ENCODE peak calls at places on chromosomes 1 and 21, in seven cellular contexts. D is esophagus muscularis mucosa; A is effector memory CD4-positive, alpha-beta T cell; C is OCI-LY7; I is Panc1; Q is GM12878; V is kidney epithelial cell. J is an unnamed sample.

GRCh38 chr1:99438656-99439055 is 174.4 kb downstream of the PLPPR4 start:
- DNase-seq in D (no peak), A (no peak), C (no peak), I (no peak), Q (no peak), V (no peak), J (peak)

GRCh38 chr1:212529211-212529731 is 79.3 kb upstream of the ATF3 start:
- DNase-seq in D (no peak), A (no peak), C (no peak), I (no peak), Q (no peak), V (no peak), J (peak)

GRCh38 chr1:227892930-227893695 is 54.6 kb downstream of the WNT9A start:
- DNase-seq in D (no peak), A (no peak), C (no peak), I (no peak), Q (no peak), V (no peak), J (no peak)

GRCh38 chr1:34199927-34200326 is 23.2 kb downstream of the C1orf94 start:
- DNase-seq in D (no peak), A (no peak), C (no peak), I (no peak), Q (no peak), V (peak), J (no peak)

GRCh38 chr1:64664287-64664686 is 80.6 kb upstream of the RAVER2 start:
- DNase-seq in D (no peak), A (no peak), C (no peak), I (no peak), Q (no peak), V (no peak), J (no peak)

GRCh38 chr1:210298296-210298695 is 30.4 kb upstream of the HHAT start:
- DNase-seq in D (no peak), A (no peak), C (no peak), I (no peak), Q (no peak), V (no peak), J (no peak)

GRCh38 chr21:42745511-42746239 is 92.3 kb downstream of the PDE9A start:
- DNase-seq in D (no peak), A (no peak), C (no peak), I (no peak), Q (no peak), V (no peak), J (no peak)

GRCh38 chr1:203650012-203650836 is 23.6 kb downstream of the ATP2B4 start:
- DNase-seq in D (no peak), A (peak), C (peak), I (no peak), Q (no peak), V (no peak), J (peak)

GRCh38 chr1:156284112-156284511 is at the start of gene TMEM79:
- DNase-seq in D (no peak), A (no peak), C (no peak), I (no peak), Q (no peak), V (no peak), J (no peak)

GRCh38 chr1:109719337-109719837 is 7.3 kb downstream of the GSTM5 start:
- DNase-seq in D (peak), A (no peak), C (no peak), I (no peak), Q (peak), V (no peak), J (peak)

GRCh38 chr1:160978510-160978927 is 23.9 kb upstream of the ITLN2 start:
- DNase-seq in D (no peak), A (no peak), C (no peak), I (no peak), Q (no peak), V (no peak), J (no peak)

GRCh38 chr1:69700770-69701169 is 133.0 kb downstream of the LRRC7 start:
- DNase-seq in D (no peak), A (no peak), C (no peak), I (no peak), Q (no peak), V (no peak), J (peak)

GRCh38 chr1:109425902-109426277 is 358 bp downstream of the PSMA5 start:
- DNase-seq in D (peak), A (peak), C (peak), I (peak), Q (no peak), V (peak), J (peak)

GRCh38 chr21:37639756-37640155 is 273.2 kb downstream of the DYRK1A start:
- DNase-seq in D (peak), A (no peak), C (no peak), I (no peak), Q (no peak), V (no peak), J (no peak)
- H3K4me3 ChIP-seq in D (no peak), A (no peak), C (no peak), I (no peak), Q (no peak), V (no peak), J (no peak)

GRCh38 chr1:235461954-235462353 is 42.3 kb downstream of the B3GALNT2 start:
- DNase-seq in D (no peak), A (no peak), C (no peak), I (no peak), Q (no peak), V (no peak), J (no peak)
- H3K4me3 ChIP-seq in D (no peak), A (no peak), C (no peak), I (no peak), Q (no peak), V (no peak), J (no peak)

GRCh38 chr1:101929343-101929742 is 67.4 kb downstream of the OLFM3 start:
- DNase-seq in D (no peak), A (no peak), C (no peak), I (no peak), Q (no peak), V (no peak), J (no peak)
- H3K4me3 ChIP-seq in D (no peak), A (no peak), C (no peak), I (no peak), Q (no peak), V (no peak), J (no peak)

GRCh38 chr1:154586641-154587040 is 19.1 kb downstream of the CHRNB2 start:
- DNase-seq in D (no peak), A (no peak), C (no peak), I (no peak), Q (no peak), V (no peak), J (no peak)

GRCh38 chr1:154583691-154584212 is 16.2 kb downstream of the CHRNB2 start:
- DNase-seq in D (no peak), A (no peak), C (no peak), I (no peak), Q (no peak), V (no peak), J (peak)

GRCh38 chr1:154582885-154583284 is 15.3 kb downstream of the CHRNB2 start:
- DNase-seq in D (no peak), A (no peak), C (no peak), I (no peak), Q (no peak), V (no peak), J (no peak)

GRCh38 chr1:154586231-154586630 is 18.7 kb downstream of the CHRNB2 start:
- DNase-seq in D (no peak), A (no peak), C (no peak), I (no peak), Q (no peak), V (no peak), J (no peak)

DNA sequence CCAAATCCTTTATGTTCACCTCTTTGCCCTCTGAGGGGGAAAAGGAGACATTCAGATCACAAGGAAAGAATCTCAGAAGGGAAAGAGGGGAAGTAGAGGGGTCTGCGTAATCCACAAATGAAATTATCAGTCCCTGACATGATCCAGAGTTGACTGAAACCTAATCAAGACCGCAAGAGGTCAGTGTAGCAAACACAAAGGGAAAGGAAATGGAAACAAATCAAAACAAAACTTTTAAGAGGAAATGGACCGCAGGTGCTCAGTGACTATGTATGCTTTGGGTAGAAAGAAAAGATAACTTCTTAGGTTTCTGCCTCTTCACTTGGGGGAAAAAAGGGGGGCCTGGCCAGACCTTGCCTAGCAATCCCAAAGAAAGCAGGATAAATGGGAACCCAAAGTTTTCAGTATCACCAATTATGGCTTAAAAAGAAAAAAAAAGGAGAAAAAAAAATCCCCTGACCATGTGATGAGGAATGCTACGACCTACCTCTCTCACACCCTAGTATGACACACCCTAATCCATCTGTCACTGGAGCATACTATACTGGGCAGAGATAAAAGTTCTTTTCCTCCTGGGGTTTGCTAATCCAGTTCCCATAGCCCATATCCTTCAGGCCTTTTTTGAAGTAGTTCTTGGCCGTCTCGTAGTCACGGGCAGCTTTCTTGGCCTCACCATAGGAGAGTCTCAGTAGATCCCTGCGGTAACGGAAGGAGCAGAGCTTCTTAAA is 16.9 kb downstream of the CHRNB2 start:
- DNase-seq in D (no peak), A (no peak), C (peak), I (no peak), Q (no peak), V (no peak), J (no peak)
- H3K4me3 ChIP-seq in D (no peak), A (no peak), C (no peak), I (no peak), Q (no peak), V (no peak), J (no peak)

DNA sequence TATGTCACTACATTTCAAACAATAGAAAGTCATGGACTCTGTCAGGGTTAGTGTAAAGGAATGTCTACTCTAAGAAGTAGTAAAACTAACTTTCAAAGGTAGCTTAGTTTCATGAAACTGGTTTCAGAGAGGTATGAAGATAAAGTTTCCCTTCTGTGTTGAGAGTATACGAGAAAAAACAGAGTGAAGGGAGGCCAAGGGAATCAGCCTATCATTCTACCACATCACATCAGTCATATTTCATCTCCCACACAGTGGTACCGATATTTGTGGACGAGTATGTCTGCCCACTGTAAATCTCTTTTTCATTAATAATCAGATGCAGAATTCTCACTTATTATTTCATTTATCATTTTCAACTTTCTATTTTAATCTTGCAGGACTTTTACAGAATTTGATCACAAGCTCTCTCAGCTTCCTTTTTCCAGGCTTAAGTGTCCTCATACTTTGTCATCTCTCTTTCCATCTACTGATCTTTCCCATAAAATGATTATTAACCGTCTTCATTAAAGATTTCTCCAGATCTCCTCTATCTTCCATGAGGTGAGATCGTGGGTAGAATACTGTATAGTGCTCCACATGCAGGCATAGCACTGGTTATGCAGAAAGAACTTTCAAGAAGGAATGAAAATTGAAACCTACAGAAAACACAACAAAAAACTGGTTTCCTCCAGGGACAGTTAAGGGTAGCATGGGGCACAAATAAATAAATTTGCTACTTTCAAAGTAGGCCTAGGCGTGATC is 11.5 kb upstream of the IFI16 start:
- DNase-seq in D (no peak), A (no peak), C (no peak), I (no peak), Q (no peak), V (no peak), J (no peak)
- H3K4me3 ChIP-seq in D (peak), A (peak), C (no peak), I (no peak), Q (no peak), V (no peak), J (no peak)

GRCh38 chr1:87806377-87807094 is 477.9 kb downstream of the LMO4 start:
- DNase-seq in D (no peak), A (no peak), C (no peak), I (no peak), Q (no peak), V (no peak), J (no peak)

GRCh38 chr1:87810166-87810565 is 481.5 kb downstream of the LMO4 start:
- DNase-seq in D (no peak), A (no peak), C (no peak), I (no peak), Q (no peak), V (no peak), J (no peak)

GRCh38 chr1:87804128-87804527 is 475.4 kb downstream of the LMO4 start:
- DNase-seq in D (no peak), A (no peak), C (no peak), I (no peak), Q (no peak), V (no peak), J (no peak)

GRCh38 chr1:87803395-87803794 is 474.7 kb downstream of the LMO4 start:
- DNase-seq in D (no peak), A (no peak), C (no peak), I (no peak), Q (no peak), V (no peak), J (no peak)

GRCh38 chr1:87805661-87806376 is 477.1 kb downstream of the LMO4 start:
- DNase-seq in D (no peak), A (no peak), C (no peak), I (no peak), Q (no peak), V (peak), J (peak)
- H3K4me3 ChIP-seq in D (peak), A (no peak), C (no peak), I (no peak), Q (no peak), V (no peak), J (peak)

DNA sequence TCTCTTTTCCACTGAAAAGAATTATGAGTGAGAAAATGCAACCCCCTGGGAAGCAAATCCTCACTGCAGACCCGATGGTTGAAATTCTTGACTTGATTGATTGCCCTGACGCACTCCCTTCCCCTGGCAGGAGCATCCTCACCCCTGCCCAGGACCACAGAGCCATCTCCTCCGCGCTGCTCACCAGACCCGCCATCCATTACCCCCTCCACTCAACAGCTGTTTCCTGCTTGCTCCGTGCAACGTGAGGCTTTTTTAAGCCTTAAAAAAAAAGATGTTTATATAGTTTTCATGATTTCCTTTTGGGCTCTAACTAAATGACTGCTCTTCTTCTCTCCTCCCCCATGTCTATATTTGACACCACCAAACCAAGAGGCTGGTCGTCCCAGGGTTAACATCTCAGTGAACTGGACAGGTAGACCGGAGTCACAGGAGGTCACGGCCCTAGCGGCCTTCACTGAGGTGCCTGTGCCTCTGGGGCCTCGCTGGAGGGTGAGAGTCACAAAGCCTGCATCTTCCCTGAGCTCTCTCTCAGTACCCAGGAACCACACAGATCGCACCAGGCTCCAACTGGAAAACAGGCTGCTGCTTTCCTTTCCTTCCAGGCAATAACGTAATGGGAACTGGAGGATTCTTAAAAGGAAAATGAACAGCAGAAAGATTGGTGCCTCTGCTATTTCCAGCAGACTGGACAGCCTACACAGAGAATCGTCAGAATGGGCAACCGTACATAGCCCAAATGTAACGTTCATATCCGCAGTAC is 49.8 kb downstream of the ZBTB18 start:
- DNase-seq in D (no peak), A (no peak), C (no peak), I (no peak), Q (no peak), V (no peak), J (peak)
- H3K4me3 ChIP-seq in D (no peak), A (no peak), C (no peak), I (no peak), Q (no peak), V (no peak), J (no peak)

GRCh38 chr1:46615088-46615487 is 1.5 kb downstream of the MOB3C start:
- DNase-seq in D (no peak), A (no peak), C (no peak), I (no peak), Q (no peak), V (no peak), J (no peak)

GRCh38 chr1:46614604-46614984 is 2.0 kb downstream of the MOB3C start:
- DNase-seq in D (no peak), A (no peak), C (no peak), I (no peak), Q (no peak), V (no peak), J (no peak)

GRCh38 chr1:46613661-46614603 is 2.7 kb downstream of the MOB3C start:
- DNase-seq in D (peak), A (no peak), C (peak), I (no peak), Q (peak), V (no peak), J (peak)

GRCh38 chr1:46611691-46612221 is 4.9 kb downstream of the MOB3C start:
- DNase-seq in D (no peak), A (no peak), C (no peak), I (no peak), Q (no peak), V (peak), J (no peak)

DNA sequence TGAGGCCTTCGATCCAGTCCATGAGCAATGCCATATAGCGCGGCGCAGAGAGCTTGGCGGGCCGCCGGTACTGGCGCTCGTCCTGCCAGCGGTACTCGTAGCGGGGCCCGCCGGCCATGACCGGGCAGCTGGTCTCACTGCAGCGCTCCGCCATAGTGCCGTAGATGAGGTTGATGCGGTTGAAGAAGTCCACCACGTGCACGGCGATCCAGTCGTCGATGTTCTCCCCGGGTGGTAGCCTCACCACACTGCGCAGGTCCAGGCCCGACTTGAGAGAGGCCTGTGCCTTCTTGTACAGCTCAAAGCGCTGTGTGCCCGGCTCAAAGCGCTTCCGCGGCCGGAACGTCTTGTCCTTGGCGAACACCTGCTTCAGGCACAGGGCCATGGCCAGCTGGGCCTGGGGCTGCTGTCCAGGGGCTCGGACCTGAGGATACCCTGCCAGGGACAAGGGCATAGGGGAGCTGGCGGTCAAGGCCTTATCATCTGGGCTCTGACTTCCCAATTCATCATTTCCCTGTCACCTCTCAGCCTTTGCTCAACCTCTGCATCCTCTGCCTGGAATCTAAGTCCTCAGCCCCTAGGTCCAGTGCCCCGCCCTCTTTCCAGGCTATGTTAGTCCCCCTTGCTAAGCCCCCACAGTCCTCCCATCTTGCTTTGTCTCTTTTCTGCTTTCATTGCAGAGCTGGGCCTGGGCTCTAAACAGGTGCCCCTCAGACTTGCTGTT is 3.5 kb downstream of the MOB3C start:
- DNase-seq in D (no peak), A (no peak), C (no peak), I (no peak), Q (no peak), V (no peak), J (no peak)
- H3K4me3 ChIP-seq in D (peak), A (no peak), C (no peak), I (no peak), Q (peak), V (no peak), J (peak)

DNA sequence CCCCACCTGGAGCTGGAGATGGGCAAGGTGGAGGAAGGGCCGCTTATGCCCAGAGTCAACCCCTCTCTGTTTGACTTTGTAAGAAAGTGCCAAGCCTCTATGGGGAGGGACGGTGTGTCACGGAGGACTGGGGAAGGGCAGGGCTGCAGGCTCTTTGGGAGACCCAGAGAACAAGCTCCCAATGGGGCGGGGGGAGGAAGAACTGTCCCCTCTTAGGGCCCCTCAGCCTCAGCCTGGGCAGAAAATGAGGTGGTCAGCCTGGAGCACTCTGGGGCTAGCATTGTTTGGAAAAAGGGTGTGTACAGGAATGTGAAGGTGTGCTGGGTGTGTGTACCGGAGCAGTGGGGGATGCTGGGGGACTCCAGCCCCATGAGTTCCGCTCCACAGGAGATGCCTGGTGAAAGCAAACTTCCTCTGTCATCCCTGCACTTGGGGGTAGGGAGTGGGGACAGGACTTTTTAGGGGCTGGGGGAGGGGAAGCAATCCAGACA is 1.2 kb upstream of the INAVA start:
- DNase-seq in D (no peak), A (no peak), C (no peak), I (no peak), Q (no peak), V (no peak), J (no peak)
- H3K4me3 ChIP-seq in D (no peak), A (no peak), C (no peak), I (no peak), Q (no peak), V (peak), J (no peak)

DNA sequence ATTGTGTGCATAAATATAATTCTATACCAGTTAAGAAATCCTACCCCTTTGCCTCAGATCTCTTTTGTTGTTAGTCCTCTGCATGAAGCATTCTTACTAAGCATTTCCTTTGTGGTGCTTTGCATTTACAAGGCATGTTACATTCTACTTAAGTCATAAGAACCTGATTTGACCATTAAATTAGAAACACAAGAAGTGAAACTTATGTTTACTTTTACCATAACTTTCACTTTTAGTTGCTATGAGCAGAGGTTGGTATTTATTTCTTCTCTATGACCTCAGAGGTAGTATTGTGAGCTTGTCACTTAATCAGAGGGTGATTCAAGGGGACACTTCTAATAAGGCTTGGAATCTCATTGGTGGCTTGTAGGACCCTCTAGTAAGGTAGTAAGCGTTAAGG is 9.0 kb downstream of the FAM20B start:
- DNase-seq in D (no peak), A (no peak), C (peak), I (no peak), Q (peak), V (no peak), J (peak)
- H3K4me3 ChIP-seq in D (no peak), A (no peak), C (peak), I (no peak), Q (peak), V (no peak), J (no peak)

J was measured in fibroblast of villous mesenchyme.